ENCODE peak calls at places on chromosomes 13 and 19, in four cellular contexts. D, L, F and U are unnamed samples.

GRCh38 chr13:27053902-27054595 is 117.6 kb downstream of the USP12 start:
- DNase-seq in D (no peak), L (no peak), F (peak; percentile 91), U (no peak)

GRCh38 chr13:23794267-23795161 is 94.7 kb downstream of the MIPEP start:
- DNase-seq in L (no peak), F (no peak), D (no peak), U (no peak)

GRCh38 chr13:75687145-75687763 is 51.1 kb downstream of the LMO7 start:
- DNase-seq in D (no peak), F (no peak), L (no peak), U (no peak)

GRCh38 chr13:95643814-95644598 is 500 bp downstream of the DZIP1 start:
- DNase-seq in L (no peak), F (peak; percentile 81), D (peak; percentile 22), U (no peak)

GRCh38 chr13:36817996-36818395 is 1.0 kb upstream of the RFXAP start:
- DNase-seq in F (no peak), L (no peak), D (no peak), U (no peak)

GRCh38 chr13:30796132-30796832 is 60.9 kb downstream of the ALOX5AP start:
- DNase-seq in F (peak; percentile 69), L (no peak), D (no peak), U (no peak)

GRCh38 chr13:44744880-44745633 is 168.9 kb upstream of the TSC22D1 start:
- DNase-seq in F (no peak), D (no peak), L (no peak), U (no peak)

GRCh38 chr13:42001580-42001979 is 40.7 kb upstream of the VWA8 start:
- DNase-seq in L (peak; percentile 59), F (peak; percentile 95), D (peak; percentile 83), U (no peak)

GRCh38 chr19:48568345-48568886 is 16.4 kb downstream of the SULT2B1 start:
- DNase-seq in L (peak; percentile 91), D (peak; percentile 81), F (peak; percentile 97), U (no peak)

GRCh38 chr19:47124937-47125668 is 5.5 kb upstream of the SAE1 start:
- DNase-seq in D (no peak), L (no peak), F (peak; percentile 69), U (peak; percentile 37)

GRCh38 chr13:25633108-25633507 is 261.3 kb downstream of the ATP8A2 start:
- DNase-seq in D (no peak), F (no peak), L (no peak), U (no peak)

GRCh38 chr13:111663505-111663904 is 343.1 kb downstream of the TEX29 start:
- DNase-seq in F (no peak), D (no peak), L (no peak), U (no peak)

GRCh38 chr19:19120308-19121156 is 17.7 kb downstream of the TMEM161A start:
- DNase-seq in L (no peak), F (peak; percentile 72), D (peak; percentile 96), U (no peak)

GRCh38 chr19:23855676-23856075 is 59.0 kb upstream of the ZNF726 start:
- DNase-seq in L (no peak), F (no peak), D (no peak), U (no peak)

GRCh38 chr13:84896128-84896527 is 903.1 kb downstream of the SLITRK6 start:
- DNase-seq in D (no peak), F (peak; percentile 68), L (no peak), U (peak; percentile 15)

GRCh38 chr13:80379245-80379644 is 38.3 kb upstream of the SPRY2 start:
- DNase-seq in L (no peak), F (no peak), D (no peak), U (no peak)

GRCh38 chr13:110653851-110654250 is 38.5 kb downstream of the NAXD start:
- DNase-seq in L (no peak), D (no peak), F (peak; percentile 53), U (no peak)

GRCh38 chr19:1098177-1099051 is 3.2 kb upstream of the POLR2E start:
- DNase-seq in D (no peak), L (no peak), F (no peak), U (no peak)
- H3K4me1 ChIP-seq in D (peaks cover 16% of the 10 kb centered on the region), L (peaks cover 71% of the 10 kb centered on the region), F (peaks cover 47% of the 10 kb centered on the region), U (peaks cover 38% of the 10 kb centered on the region)

GRCh38 chr19:58477871-58478270 is 1.7 kb downstream of the ZNF446 start:
- DNase-seq in F (no peak), D (no peak), L (no peak), U (no peak)
- H3K4me1 ChIP-seq in F (peaks cover 18% of the 10 kb centered on the region), D (no peaks in the 10 kb centered on the region), L (peaks cover 25% of the 10 kb centered on the region), U (peaks cover 16% of the 10 kb centered on the region)

DNA sequence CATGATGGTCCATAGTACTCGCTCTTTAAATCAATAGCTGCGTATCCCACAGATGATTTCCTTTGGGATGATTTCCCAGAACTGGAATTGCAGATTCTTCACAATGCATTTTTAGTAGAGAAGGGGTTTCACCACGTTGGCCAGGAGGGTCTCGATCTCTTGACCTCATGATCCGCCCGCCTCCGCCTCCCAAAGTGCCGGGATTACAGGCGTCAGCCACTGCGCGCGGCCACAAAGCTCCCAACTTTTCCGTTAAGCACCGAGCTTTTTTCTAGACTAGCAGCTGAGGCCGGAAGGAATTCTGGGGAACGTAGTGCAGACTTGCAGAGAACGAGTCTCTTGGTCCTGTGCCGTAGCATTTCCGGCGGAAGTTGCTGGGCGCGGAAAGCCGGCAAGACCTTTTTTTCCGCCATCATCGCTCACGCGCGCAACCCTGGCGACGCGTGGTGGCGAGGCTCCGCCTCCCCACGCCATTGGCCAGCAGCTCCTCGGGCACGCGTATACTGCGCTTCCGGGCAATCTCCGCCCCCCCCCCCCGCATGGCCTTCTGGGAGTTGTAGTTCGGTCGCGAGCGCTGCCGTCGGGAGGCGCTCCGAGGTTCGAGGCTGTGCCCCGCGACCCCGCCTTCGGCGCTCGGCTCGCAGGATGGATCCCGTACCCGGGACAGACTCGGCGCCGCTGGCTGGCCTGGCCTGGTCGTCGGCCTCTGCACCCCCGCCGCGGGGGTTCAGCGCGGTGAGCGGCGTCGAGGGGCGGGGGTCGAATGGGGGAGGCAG is at the start of gene MVB12A:
- DNase-seq in L (peak; percentile 98), D (peak; percentile 98), F (peak; percentile 99), U (peak; percentile 91)
- H3K4me1 ChIP-seq in L (peaks cover 19% of the 10 kb centered on the region), D (no peaks in the 10 kb centered on the region), F (peaks cover 11% of the 10 kb centered on the region), U (peaks cover 15% of the 10 kb centered on the region)

DNA sequence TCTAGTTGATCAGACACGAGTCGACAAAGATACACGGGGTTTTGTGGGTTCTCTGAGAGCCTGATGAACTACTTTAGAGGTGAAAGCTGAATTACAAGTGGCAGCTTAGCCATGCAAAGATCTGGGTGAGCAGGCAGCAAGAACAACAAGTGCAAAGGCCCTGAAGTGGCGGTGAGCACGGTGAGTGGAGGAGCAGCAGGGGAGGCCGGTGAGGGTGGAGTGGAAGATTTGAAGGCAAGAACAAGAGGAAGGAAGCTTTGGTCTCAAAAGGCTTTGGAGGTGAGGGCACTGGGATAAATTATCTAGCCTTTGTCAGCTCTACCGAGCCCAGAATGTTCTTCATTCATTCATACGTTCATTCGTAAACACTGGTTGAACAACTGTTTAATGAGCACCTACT is 1.4 kb downstream of the ZNF865 start:
- DNase-seq in D (no peak), F (peak; percentile 11), L (no peak), U (no peak)
- H3K4me1 ChIP-seq in D (no peaks in the 10 kb centered on the region), F (peaks cover 12% of the 10 kb centered on the region), L (peaks cover 50% of the 10 kb centered on the region), U (peaks cover 12% of the 10 kb centered on the region)

GRCh38 chr13:99436686-99437416 is 64.4 kb upstream of the TM9SF2 start:
- DNase-seq in F (peak; percentile 91), L (peak; percentile 91), D (peak; percentile 78), U (peak; percentile 95)
- H3K4me1 ChIP-seq in F (peaks cover 15% of the 10 kb centered on the region), L (peaks cover 27% of the 10 kb centered on the region), D (no peaks in the 10 kb centered on the region), U (peaks cover 43% of the 10 kb centered on the region)

GRCh38 chr13:104137416-104137815 is 1071.2 kb upstream of the SLC10A2 start:
- DNase-seq in F (no peak), D (no peak), L (no peak), U (no peak)
- H3K4me1 ChIP-seq in F (no peaks in the 10 kb centered on the region), D (no peaks in the 10 kb centered on the region), L (no peaks in the 10 kb centered on the region), U (no peaks in the 10 kb centered on the region)

GRCh38 chr19:41403181-41403970 is 5.8 kb downstream of the BCKDHA start:
- DNase-seq in D (no peak), L (no peak), F (no peak), U (no peak)

GRCh38 chr19:41408256-41408655 is 10.6 kb downstream of the BCKDHA start:
- DNase-seq in D (no peak), F (no peak), L (no peak), U (no peak)

GRCh38 chr19:41407271-41407670 is 9.7 kb downstream of the BCKDHA start:
- DNase-seq in F (no peak), D (no peak), L (no peak), U (no peak)

GRCh38 chr19:41409288-41409687 is 11.7 kb downstream of the BCKDHA start:
- DNase-seq in D (no peak), F (peak; percentile 87), L (no peak), U (no peak)

GRCh38 chr19:41405776-41406175 is 8.2 kb downstream of the BCKDHA start:
- DNase-seq in L (no peak), D (no peak), F (no peak), U (no peak)
- H3K4me1 ChIP-seq in L (peaks cover 36% of the 10 kb centered on the region), D (no peaks in the 10 kb centered on the region), F (peaks cover 8% of the 10 kb centered on the region), U (no peaks in the 10 kb centered on the region)